ENCODE peak calls at places on chromosome 9, in seven cellular contexts. V is SJSA1, A is GM23338, U is psoas muscle, R is A549, Z is PC-9, P is pancreas. F is an unnamed sample.

GRCh38 chr9:130208600-130209347 is 36.6 kb downstream of the NCS1 start:
- DNase-seq in V (no peak), A (peak), U (no peak), R (no peak), Z (no peak), P (no peak), F (no peak)

GRCh38 chr9:77896269-77897245 is 135.1 kb downstream of the GNAQ start:
- DNase-seq in V (no peak), A (no peak), U (peak), R (no peak), Z (no peak), P (no peak), F (no peak)

GRCh38 chr9:134544388-134545212 is 97.0 kb upstream of the COL5A1 start:
- DNase-seq in V (peak), A (peak), U (peak), R (peak), Z (no peak), P (no peak), F (no peak)

GRCh38 chr9:124863371-124863831 is 1.5 kb downstream of the ARPC5L start:
- DNase-seq in V (no peak), A (no peak), U (no peak), R (no peak), Z (peak), P (no peak), F (no peak)

GRCh38 chr9:127450170-127450830 is 906 bp downstream of the RPL12 start:
- DNase-seq in V (no peak), A (no peak), U (no peak), R (no peak), Z (no peak), P (peak), F (no peak)

GRCh38 chr9:72579880-72580570 is 58.6 kb downstream of the TMC1 start:
- DNase-seq in V (no peak), A (no peak), U (no peak), R (no peak), Z (peak), P (no peak), F (no peak)

GRCh38 chr9:134913713-134914500 is 3.8 kb downstream of the FCN1 start:
- DNase-seq in V (no peak), A (no peak), U (peak), R (no peak), Z (no peak), P (no peak), F (no peak)

GRCh38 chr9:107228648-107229047 is 54.4 kb upstream of the RAD23B start:
- DNase-seq in V (no peak), A (no peak), U (no peak), R (no peak), Z (no peak), P (no peak), F (no peak)

GRCh38 chr9:108275906-108276305 is 579.9 kb downstream of the ACTL7B start:
- DNase-seq in V (no peak), A (no peak), U (no peak), R (no peak), Z (no peak), P (no peak), F (no peak)

GRCh38 chr9:133714606-133715294 is 23.4 kb downstream of the SARDH start:
- DNase-seq in V (peak), A (no peak), U (peak), R (no peak), Z (no peak), P (peak), F (peak)

GRCh38 chr9:91395106-91395552 is 28.5 kb downstream of the NFIL3 start:
- DNase-seq in V (no peak), A (no peak), U (no peak), R (peak), Z (peak), P (no peak), F (no peak)

GRCh38 chr9:133519693-133520092 is 5.1 kb downstream of the MYMK start:
- DNase-seq in V (no peak), A (no peak), U (peak), R (no peak), Z (no peak), P (no peak), F (no peak)

GRCh38 chr9:129170229-129170628 is 7.8 kb downstream of the IER5L start:
- DNase-seq in V (no peak), A (no peak), U (no peak), R (no peak), Z (peak), P (no peak), F (no peak)

GRCh38 chr9:124257070-124257864 is 482 bp upstream of the NEK6 start:
- DNase-seq in V (peak), A (peak), U (peak), R (no peak), Z (no peak), P (no peak), F (no peak)

GRCh38 chr9:976805-977360 is 428 bp downstream of the DMRT3 start:
- DNase-seq in V (no peak), A (peak), U (no peak), R (peak), Z (no peak), P (no peak), F (no peak)

GRCh38 chr9:101443358-101443757 is 7.8 kb upstream of the ALDOB start:
- DNase-seq in V (no peak), A (no peak), U (peak), R (no peak), Z (no peak), P (peak), F (peak)

GRCh38 chr9:87372401-87372851 is 125.2 kb upstream of the DAPK1 start:
- DNase-seq in V (peak), A (no peak), U (no peak), R (peak), Z (peak), P (no peak), F (peak)

GRCh38 chr9:78383130-78383529 is 86.2 kb downstream of the PSAT1 start:
- DNase-seq in V (no peak), A (no peak), U (no peak), R (no peak), Z (no peak), P (no peak), F (no peak)

GRCh38 chr9:100196215-100196614 is 97.2 kb downstream of the INVS start:
- DNase-seq in V (no peak), A (no peak), U (no peak), R (no peak), Z (no peak), P (no peak), F (no peak)

GRCh38 chr9:110521211-110521610 is 58.3 kb downstream of the SVEP1 start:
- DNase-seq in V (no peak), A (no peak), U (no peak), R (no peak), Z (no peak), P (no peak), F (no peak)

GRCh38 chr9:131112374-131113159 is 12.8 kb upstream of the NUP214 start:
- DNase-seq in V (no peak), A (no peak), U (no peak), R (no peak), Z (no peak), P (no peak), F (no peak)

GRCh38 chr9:95813923-95814322 is 61.6 kb upstream of the ERCC6L2 start:
- DNase-seq in V (peak), A (no peak), U (no peak), R (no peak), Z (no peak), P (no peak), F (no peak)

GRCh38 chr9:131810351-131811170 is 70.7 kb upstream of the RAPGEF1 start:
- DNase-seq in V (no peak), A (no peak), U (no peak), R (peak), Z (no peak), P (no peak), F (no peak)

GRCh38 chr9:128001411-128002298 is 20.9 kb upstream of the EEIG1 start:
- DNase-seq in V (peak), A (peak), U (no peak), R (peak), Z (peak), P (no peak), F (no peak)

GRCh38 chr9:128124873-128125574 is 2.5 kb downstream of the PTGES2 start:
- DNase-seq in V (peak), A (peak), U (peak), R (peak), Z (peak), P (no peak), F (peak)

DNA sequence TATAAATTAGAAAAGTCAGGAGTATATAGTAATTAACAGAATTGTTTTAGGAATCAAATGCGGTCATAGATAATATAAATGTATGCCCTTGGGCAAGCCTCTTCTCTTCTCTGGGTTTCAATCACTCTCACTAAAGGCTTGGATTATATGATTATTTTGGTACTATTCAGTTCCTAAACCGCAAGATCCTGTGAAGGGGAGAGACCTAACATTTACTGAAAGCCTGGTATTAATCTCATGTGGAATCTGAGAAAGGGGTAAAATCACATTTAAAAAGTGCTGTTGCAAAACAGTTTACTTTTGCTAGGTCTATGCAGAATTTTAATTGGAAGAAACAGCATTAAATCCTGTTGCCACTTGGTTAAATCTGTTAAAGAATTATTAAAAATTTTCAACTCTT is 50.7 kb downstream of the SLC44A1 start:
- DNase-seq in V (no peak), A (no peak), U (no peak), R (no peak), Z (no peak), P (no peak), F (no peak)
- H3K27ac ChIP-seq in V (no peak), A (peak), U (no peak), R (peak), Z (no peak), P (no peak), F (no peak)

GRCh38 chr9:120935383-120935857 is 8.8 kb upstream of the TRAF1 start:
- DNase-seq in V (peak), A (no peak), U (peak), R (peak), Z (peak), P (peak), F (peak)

GRCh38 chr9:120936764-120937122 is 10.1 kb upstream of the TRAF1 start:
- DNase-seq in V (no peak), A (no peak), U (no peak), R (no peak), Z (no peak), P (no peak), F (no peak)

GRCh38 chr9:120936011-120936763 is 9.6 kb upstream of the TRAF1 start:
- DNase-seq in V (peak), A (peak), U (peak), R (peak), Z (peak), P (peak), F (peak)

GRCh38 chr9:120934271-120934670 is 7.7 kb upstream of the TRAF1 start:
- DNase-seq in V (no peak), A (no peak), U (no peak), R (no peak), Z (no peak), P (no peak), F (no peak)

GRCh38 chr9:120937127-120937526 is 10.5 kb upstream of the TRAF1 start:
- DNase-seq in V (no peak), A (no peak), U (peak), R (no peak), Z (no peak), P (no peak), F (no peak)
- H3K27ac ChIP-seq in V (no peak), A (no peak), U (no peak), R (peak), Z (no peak), P (no peak), F (peak)

DNA sequence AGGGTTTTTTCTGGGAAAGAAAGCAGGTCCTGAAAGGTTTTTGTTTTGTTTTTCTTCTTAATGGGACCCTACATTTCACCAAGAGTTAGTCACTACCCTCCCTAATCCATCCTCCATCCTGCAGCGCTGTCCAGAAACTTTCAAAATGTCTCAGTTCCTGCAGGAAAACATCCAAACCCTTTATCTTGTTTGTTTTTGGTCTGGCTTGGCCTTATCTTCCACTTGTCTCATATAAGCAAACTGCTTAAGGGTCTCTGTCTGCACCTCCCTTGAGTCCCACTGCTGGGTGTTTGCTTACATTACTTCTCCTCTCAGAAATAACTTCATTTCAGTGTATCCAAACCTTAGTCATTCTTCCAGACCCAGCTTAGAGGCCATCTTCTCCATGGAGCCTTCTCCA is 11.0 kb upstream of the TRAF1 start:
- DNase-seq in V (peak), A (no peak), U (no peak), R (no peak), Z (no peak), P (no peak), F (no peak)
- H3K27ac ChIP-seq in V (no peak), A (no peak), U (no peak), R (peak), Z (no peak), P (no peak), F (peak)

DNA sequence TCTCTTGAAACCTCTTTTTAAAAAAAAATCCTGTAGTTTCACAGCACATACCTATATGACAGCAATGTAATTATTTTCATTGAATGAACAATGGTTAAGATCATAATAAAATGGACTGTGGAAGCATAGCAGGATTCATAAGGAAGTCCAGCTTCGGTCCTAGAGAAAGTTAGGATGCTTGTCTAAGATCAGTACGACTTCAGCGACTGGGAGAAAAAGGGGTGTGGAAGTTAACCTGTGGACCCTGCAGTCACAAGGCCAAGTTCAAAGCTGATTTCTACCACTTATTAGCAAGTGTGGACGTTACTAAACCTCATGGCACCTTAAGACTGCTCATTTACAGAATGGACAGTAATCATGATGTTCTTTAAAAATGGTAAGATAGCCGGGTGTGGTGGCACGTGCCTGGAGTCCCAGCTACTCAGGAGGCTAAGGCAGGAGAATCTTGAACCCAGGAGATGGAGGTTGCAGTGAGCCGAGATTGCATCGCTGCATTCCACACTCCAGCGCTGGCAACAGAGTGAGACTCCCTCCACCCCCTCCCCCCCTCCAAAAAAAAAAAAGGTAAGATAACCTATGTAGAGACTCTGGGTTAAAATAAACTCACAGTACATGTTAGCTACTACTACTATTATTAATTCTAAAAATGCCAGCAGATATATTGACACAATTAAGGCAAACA is 71.6 kb upstream of the PCA3 start:
- DNase-seq in V (no peak), A (peak), U (no peak), R (no peak), Z (no peak), P (no peak), F (no peak)
- H3K27ac ChIP-seq in V (no peak), A (no peak), U (no peak), R (no peak), Z (no peak), P (no peak), F (no peak)